ENCODE peak calls at places on chromosomes 7 and 10, in nine cellular contexts. One of them, this sample, is unnamed.

GRCh38 chr10:94085288-94085687 is 91.6 kb downstream of the PLCE1 start:
- DNase-seq in adrenal gland: no peak
- DNase-seq in AG04449: no peak
- DNase-seq in GM12864: no peak
- DNase-seq in cardiac fibroblast: no peak
- DNase-seq in brain microvascular endothelial cell: no peak
- DNase-seq in H7: no peak
- DNase-seq in A549: no peak
- DNase-seq in SK-N-SH: no peak
- DNase-seq in this sample: no peak

GRCh38 chr7:116500071-116500853 is 724 bp downstream of the CAV2 start:
- DNase-seq in brain microvascular endothelial cell: no peak
- DNase-seq in AG04449: no peak
- DNase-seq in adrenal gland: peak
- DNase-seq in SK-N-SH: peak
- DNase-seq in cardiac fibroblast: peak
- DNase-seq in A549: no peak
- DNase-seq in GM12864: no peak
- DNase-seq in H7: peak
- DNase-seq in this sample: peak

GRCh38 chr7:157477550-157478212 is 140.9 kb downstream of the DNAJB6 start:
- DNase-seq in H7: no peak
- DNase-seq in SK-N-SH: no peak
- DNase-seq in adrenal gland: no peak
- DNase-seq in brain microvascular endothelial cell: no peak
- DNase-seq in GM12864: no peak
- DNase-seq in AG04449: no peak
- DNase-seq in cardiac fibroblast: no peak
- DNase-seq in A549: no peak
- DNase-seq in this sample: no peak

GRCh38 chr10:118981946-118982345 is 47.6 kb upstream of the NANOS1 start:
- DNase-seq in brain microvascular endothelial cell: no peak
- DNase-seq in adrenal gland: no peak
- DNase-seq in SK-N-SH: no peak
- DNase-seq in cardiac fibroblast: no peak
- DNase-seq in H7: peak
- DNase-seq in AG04449: no peak
- DNase-seq in A549: no peak
- DNase-seq in GM12864: no peak
- DNase-seq in this sample: no peak

GRCh38 chr7:112069879-112070321 is 136.3 kb downstream of the DOCK4 start:
- DNase-seq in brain microvascular endothelial cell: no peak
- DNase-seq in cardiac fibroblast: peak
- DNase-seq in SK-N-SH: no peak
- DNase-seq in GM12864: no peak
- DNase-seq in adrenal gland: no peak
- DNase-seq in A549: no peak
- DNase-seq in H7: no peak
- DNase-seq in AG04449: no peak
- DNase-seq in this sample: peak

GRCh38 chr7:149529136-149529718 is 31.6 kb upstream of the ZNF746 start:
- DNase-seq in adrenal gland: no peak
- DNase-seq in H7: no peak
- DNase-seq in GM12864: no peak
- DNase-seq in AG04449: no peak
- DNase-seq in cardiac fibroblast: peak
- DNase-seq in brain microvascular endothelial cell: no peak
- DNase-seq in SK-N-SH: no peak
- DNase-seq in A549: no peak
- DNase-seq in this sample: no peak

GRCh38 chr7:101817930-101818698 is 688 bp downstream of the CUX1 start:
- DNase-seq in AG04449: no peak
- DNase-seq in H7: no peak
- DNase-seq in A549: no peak
- DNase-seq in adrenal gland: no peak
- DNase-seq in SK-N-SH: no peak
- DNase-seq in cardiac fibroblast: peak
- DNase-seq in brain microvascular endothelial cell: no peak
- DNase-seq in GM12864: no peak
- DNase-seq in this sample: peak

GRCh38 chr10:11208908-11209809 is 191.5 kb downstream of the CELF2 start:
- DNase-seq in SK-N-SH: no peak
- DNase-seq in adrenal gland: no peak
- DNase-seq in AG04449: no peak
- DNase-seq in brain microvascular endothelial cell: no peak
- DNase-seq in GM12864: no peak
- DNase-seq in cardiac fibroblast: no peak
- DNase-seq in A549: no peak
- DNase-seq in H7: no peak
- DNase-seq in this sample: no peak

GRCh38 chr10:677750-678661 is 11.5 kb downstream of the DIP2C start:
- DNase-seq in adrenal gland: no peak
- DNase-seq in cardiac fibroblast: no peak
- DNase-seq in GM12864: no peak
- DNase-seq in A549: no peak
- DNase-seq in SK-N-SH: no peak
- DNase-seq in H7: peak
- DNase-seq in brain microvascular endothelial cell: no peak
- DNase-seq in AG04449: no peak
- DNase-seq in this sample: no peak

GRCh38 chr10:82814635-82815034 is 939.6 kb downstream of the NRG3 start:
- DNase-seq in SK-N-SH: no peak
- DNase-seq in H7: no peak
- DNase-seq in brain microvascular endothelial cell: no peak
- DNase-seq in GM12864: no peak
- DNase-seq in cardiac fibroblast: no peak
- DNase-seq in adrenal gland: no peak
- DNase-seq in A549: no peak
- DNase-seq in AG04449: no peak
- DNase-seq in this sample: peak

GRCh38 chr7:112266595-112267270 is 60.2 kb downstream of the ZNF277 start:
- DNase-seq in H7: no peak
- DNase-seq in SK-N-SH: no peak
- DNase-seq in cardiac fibroblast: peak
- DNase-seq in GM12864: no peak
- DNase-seq in A549: no peak
- DNase-seq in adrenal gland: no peak
- DNase-seq in AG04449: no peak
- DNase-seq in brain microvascular endothelial cell: peak
- DNase-seq in this sample: peak

GRCh38 chr10:121578965-121579364 is 19.3 kb downstream of the FGFR2 start:
- DNase-seq in brain microvascular endothelial cell: no peak
- DNase-seq in cardiac fibroblast: no peak
- DNase-seq in AG04449: no peak
- DNase-seq in adrenal gland: peak
- DNase-seq in SK-N-SH: no peak
- DNase-seq in A549: no peak
- DNase-seq in GM12864: no peak
- DNase-seq in H7: no peak
- DNase-seq in this sample: no peak

GRCh38 chr10:52314822-52315552 is 906 bp downstream of the DKK1 start:
- DNase-seq in brain microvascular endothelial cell: peak
- DNase-seq in GM12864: no peak
- DNase-seq in H7: no peak
- DNase-seq in adrenal gland: peak
- DNase-seq in AG04449: no peak
- DNase-seq in SK-N-SH: peak
- DNase-seq in A549: peak
- DNase-seq in cardiac fibroblast: peak
- DNase-seq in this sample: peak

GRCh38 chr10:8539056-8539455 is 484.6 kb downstream of the GATA3 start:
- DNase-seq in AG04449: no peak
- DNase-seq in H7: no peak
- DNase-seq in A549: no peak
- DNase-seq in cardiac fibroblast: no peak
- DNase-seq in SK-N-SH: no peak
- DNase-seq in GM12864: no peak
- DNase-seq in brain microvascular endothelial cell: no peak
- DNase-seq in adrenal gland: no peak
- DNase-seq in this sample: no peak

GRCh38 chr10:27816305-27816704 is 70.7 kb upstream of the MKX start:
- DNase-seq in H7: no peak
- DNase-seq in cardiac fibroblast: no peak
- DNase-seq in brain microvascular endothelial cell: no peak
- DNase-seq in GM12864: no peak
- DNase-seq in AG04449: no peak
- DNase-seq in SK-N-SH: no peak
- DNase-seq in A549: no peak
- DNase-seq in adrenal gland: no peak
- DNase-seq in this sample: no peak

GRCh38 chr7:80644054-80644453 is 5.6 kb downstream of the CD36 start:
- DNase-seq in cardiac fibroblast: no peak
- DNase-seq in AG04449: no peak
- DNase-seq in SK-N-SH: no peak
- DNase-seq in brain microvascular endothelial cell: no peak
- DNase-seq in H7: no peak
- DNase-seq in GM12864: no peak
- DNase-seq in adrenal gland: no peak
- DNase-seq in A549: no peak
- DNase-seq in this sample: no peak

GRCh38 chr7:80640841-80641240 is 2.4 kb downstream of the CD36 start:
- DNase-seq in brain microvascular endothelial cell: peak
- DNase-seq in A549: no peak
- DNase-seq in cardiac fibroblast: peak
- DNase-seq in GM12864: no peak
- DNase-seq in SK-N-SH: no peak
- DNase-seq in AG04449: no peak
- DNase-seq in H7: no peak
- DNase-seq in adrenal gland: no peak
- DNase-seq in this sample: peak

GRCh38 chr7:80641548-80641947 is 3.1 kb downstream of the CD36 start:
- DNase-seq in brain microvascular endothelial cell: no peak
- DNase-seq in GM12864: no peak
- DNase-seq in H7: no peak
- DNase-seq in SK-N-SH: no peak
- DNase-seq in AG04449: no peak
- DNase-seq in cardiac fibroblast: no peak
- DNase-seq in adrenal gland: no peak
- DNase-seq in A549: no peak
- DNase-seq in this sample: peak

GRCh38 chr7:80643336-80643925 is 5.0 kb downstream of the CD36 start:
- DNase-seq in brain microvascular endothelial cell: no peak
- DNase-seq in adrenal gland: no peak
- DNase-seq in AG04449: no peak
- DNase-seq in H7: no peak
- DNase-seq in cardiac fibroblast: no peak
- DNase-seq in A549: no peak
- DNase-seq in SK-N-SH: no peak
- DNase-seq in GM12864: no peak
- DNase-seq in this sample: no peak

GRCh38 chr7:80642871-80643270 is 4.4 kb downstream of the CD36 start:
- DNase-seq in brain microvascular endothelial cell: no peak
- DNase-seq in SK-N-SH: no peak
- DNase-seq in A549: no peak
- DNase-seq in AG04449: no peak
- DNase-seq in cardiac fibroblast: no peak
- DNase-seq in H7: no peak
- DNase-seq in adrenal gland: no peak
- DNase-seq in GM12864: no peak
- DNase-seq in this sample: no peak
- H3K4me3 ChIP-seq in brain microvascular endothelial cell: no peak
- H3K4me3 ChIP-seq in SK-N-SH: no peak
- H3K4me3 ChIP-seq in A549: no peak
- H3K4me3 ChIP-seq in AG04449: no peak
- H3K4me3 ChIP-seq in cardiac fibroblast: no peak
- H3K4me3 ChIP-seq in H7: no peak
- H3K4me3 ChIP-seq in adrenal gland: no peak
- H3K4me3 ChIP-seq in GM12864: no peak
- H3K4me3 ChIP-seq in this sample: no peak

DNA sequence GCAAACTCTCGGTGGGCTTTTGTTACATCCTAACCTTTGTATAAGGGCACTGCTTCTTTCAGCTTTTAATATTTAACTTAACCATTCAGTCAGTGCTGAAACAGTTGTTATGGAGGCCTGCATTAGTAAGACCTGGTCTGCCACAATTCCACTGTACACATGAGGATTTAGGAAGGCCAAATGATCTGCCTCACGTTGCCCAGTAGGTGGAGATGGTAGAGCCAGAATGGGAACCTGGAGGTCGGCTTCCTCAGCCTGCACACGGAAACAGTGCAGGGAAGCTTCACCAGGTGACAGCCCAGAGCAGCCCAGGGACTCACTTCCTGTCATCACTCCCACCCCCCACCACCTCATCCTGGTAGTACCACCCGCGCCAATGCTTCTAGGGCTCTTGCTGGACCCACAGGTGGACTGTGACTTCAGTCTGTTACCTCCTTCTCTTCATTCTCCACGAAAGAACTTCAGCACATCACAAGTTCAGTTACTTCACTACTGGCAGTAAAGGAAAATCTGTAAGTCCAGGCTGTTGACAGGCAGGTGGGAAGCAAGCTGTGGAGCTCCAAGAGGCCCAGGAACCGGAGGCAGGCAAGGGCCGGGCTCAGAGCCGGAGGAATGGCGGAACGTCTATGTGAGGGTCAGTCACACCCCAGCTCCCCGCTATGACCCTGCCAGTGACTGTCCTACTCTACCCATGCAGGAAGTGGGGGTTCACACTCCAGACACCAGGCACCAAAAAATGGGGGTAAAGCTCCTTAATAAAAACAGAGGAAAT is 480.3 kb upstream of the C7orf33 start:
- DNase-seq in SK-N-SH: no peak
- DNase-seq in adrenal gland: no peak
- DNase-seq in brain microvascular endothelial cell: no peak
- DNase-seq in H7: peak
- DNase-seq in GM12864: no peak
- DNase-seq in AG04449: no peak
- DNase-seq in cardiac fibroblast: peak
- DNase-seq in A549: no peak
- DNase-seq in this sample: no peak
- H3K4me3 ChIP-seq in SK-N-SH: no peak
- H3K4me3 ChIP-seq in adrenal gland: no peak
- H3K4me3 ChIP-seq in brain microvascular endothelial cell: no peak
- H3K4me3 ChIP-seq in H7: no peak
- H3K4me3 ChIP-seq in GM12864: no peak
- H3K4me3 ChIP-seq in AG04449: no peak
- H3K4me3 ChIP-seq in cardiac fibroblast: no peak
- H3K4me3 ChIP-seq in A549: no peak
- H3K4me3 ChIP-seq in this sample: no peak

GRCh38 chr7:98760201-98760651 is 109.6 kb downstream of the TMEM130 start:
- DNase-seq in H7: no peak
- DNase-seq in SK-N-SH: no peak
- DNase-seq in A549: no peak
- DNase-seq in cardiac fibroblast: peak
- DNase-seq in AG04449: peak
- DNase-seq in brain microvascular endothelial cell: no peak
- DNase-seq in GM12864: no peak
- DNase-seq in adrenal gland: no peak
- DNase-seq in this sample: peak
- H3K4me3 ChIP-seq in H7: no peak
- H3K4me3 ChIP-seq in SK-N-SH: no peak
- H3K4me3 ChIP-seq in A549: no peak
- H3K4me3 ChIP-seq in cardiac fibroblast: no peak
- H3K4me3 ChIP-seq in AG04449: peak
- H3K4me3 ChIP-seq in brain microvascular endothelial cell: no peak
- H3K4me3 ChIP-seq in GM12864: no peak
- H3K4me3 ChIP-seq in adrenal gland: no peak
- H3K4me3 ChIP-seq in this sample: peak

DNA sequence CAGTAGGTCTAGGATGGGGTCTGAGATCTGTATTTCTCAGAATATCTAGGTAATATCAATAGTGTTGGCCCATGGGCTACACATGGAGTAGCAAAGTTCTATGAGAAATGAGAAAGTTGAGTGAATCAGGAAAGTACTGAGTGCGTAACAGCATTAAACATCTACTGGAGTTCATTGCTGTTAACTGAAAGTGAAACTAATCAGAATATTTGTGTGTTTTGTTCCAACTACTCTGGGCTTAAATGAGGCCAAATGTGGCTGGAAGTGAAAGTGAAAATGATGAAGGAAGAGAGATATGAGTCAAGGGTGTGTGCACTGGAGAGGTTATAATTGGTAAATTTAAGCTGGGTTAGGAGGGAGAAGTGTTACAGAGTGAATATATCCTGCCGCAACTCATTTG is 46.5 kb downstream of the TMEM106B start:
- DNase-seq in adrenal gland: no peak
- DNase-seq in H7: no peak
- DNase-seq in AG04449: no peak
- DNase-seq in SK-N-SH: no peak
- DNase-seq in cardiac fibroblast: peak
- DNase-seq in A549: no peak
- DNase-seq in GM12864: peak
- DNase-seq in brain microvascular endothelial cell: peak
- DNase-seq in this sample: peak
- H3K4me3 ChIP-seq in adrenal gland: no peak
- H3K4me3 ChIP-seq in H7: no peak
- H3K4me3 ChIP-seq in AG04449: no peak
- H3K4me3 ChIP-seq in SK-N-SH: peak
- H3K4me3 ChIP-seq in cardiac fibroblast: no peak
- H3K4me3 ChIP-seq in A549: no peak
- H3K4me3 ChIP-seq in GM12864: no peak
- H3K4me3 ChIP-seq in brain microvascular endothelial cell: no peak
- H3K4me3 ChIP-seq in this sample: no peak

This sample was measured in AG10803.